ENCODE peak calls at places on chromosomes 6 and 20, in six cellular contexts. I is CD4-positive, alpha-beta memory T cell; S is ascending aorta; L is upper lobe of right lung; Y is stomach; T is right lobe of liver. E is an unnamed sample. For H3K4me1 and H3K36me3, the result is how much of the 10 kb centered on the place peaks cover.

GRCh38 chr6:7998103-7998725 is 66.0 kb downstream of the BLOC1S5 start:
- DNase-seq in I (no peak), L (no peak), S (no peak), T (no peak), Y (no peak), E (no peak)

GRCh38 chr20:50837532-50838321 is 42.9 kb downstream of the BCAS4 start:
- DNase-seq in L (no peak), S (peak), T (no peak), Y (no peak), I (no peak), E (peak)

GRCh38 chr20:57620999-57621398 is 773 bp upstream of the ZBP1 start:
- DNase-seq in I (no peak), Y (no peak), T (no peak), L (no peak), S (peak), E (no peak)

GRCh38 chr20:53933232-53933846 is 137.1 kb downstream of the BCAS1 start:
- DNase-seq in T (no peak), S (no peak), L (no peak), Y (no peak), I (no peak), E (no peak)

GRCh38 chr6:19159087-19159486 is 678.1 kb upstream of the ID4 start:
- DNase-seq in L (no peak), S (no peak), Y (no peak), T (no peak), I (no peak), E (no peak)

GRCh38 chr6:121548146-121548545 is 112.7 kb downstream of the GJA1 start:
- DNase-seq in S (no peak), T (no peak), I (no peak), L (no peak), Y (no peak), E (no peak)

GRCh38 chr20:43229696-43230095 is 40.0 kb upstream of the PTPRT start:
- DNase-seq in I (no peak), S (no peak), L (no peak), T (no peak), Y (no peak), E (no peak)

GRCh38 chr20:53767206-53767924 is 173.7 kb upstream of the ZNF217 start:
- DNase-seq in S (no peak), T (peak), I (no peak), L (no peak), Y (no peak), E (peak)

GRCh38 chr6:110618591-110619267 is 142.3 kb upstream of the SLC22A16 start:
- DNase-seq in I (no peak), L (no peak), S (no peak), Y (no peak), T (no peak), E (no peak)

GRCh38 chr20:14142171-14142570 is 146.9 kb downstream of the MACROD2 start:
- DNase-seq in L (no peak), S (no peak), Y (peak), T (peak), I (no peak), E (peak)

GRCh38 chr20:50363479-50363878 is 146.7 kb upstream of the PTPN1 start:
- DNase-seq in Y (no peak), S (no peak), T (no peak), L (no peak), I (no peak), E (no peak)

GRCh38 chr6:94052754-94053153 is 633.4 kb upstream of the EPHA7 start:
- DNase-seq in S (no peak), L (no peak), Y (no peak), T (no peak), I (no peak), E (no peak)

GRCh38 chr6:137883400-137883888 is 16.4 kb downstream of the TNFAIP3 start:
- DNase-seq in Y (no peak), L (no peak), T (no peak), I (peak), S (no peak), E (no peak)

GRCh38 chr6:41027799-41028617 is 11.0 kb downstream of the UNC5CL start:
- DNase-seq in L (peak), Y (peak), I (peak), S (peak), T (peak), E (peak)

GRCh38 chr6:84018453-84019061 is 15.0 kb upstream of the MRAP2 start:
- DNase-seq in T (no peak), I (no peak), S (no peak), Y (no peak), L (no peak), E (peak)

GRCh38 chr6:21914121-21914973 is 320.8 kb downstream of the SOX4 start:
- DNase-seq in I (no peak), S (peak), L (peak), Y (peak), T (peak), E (peak)

GRCh38 chr6:146990821-146991798 is 213.1 kb upstream of the STXBP5 start:
- DNase-seq in L (no peak), T (no peak), I (no peak), S (no peak), Y (no peak), E (peak)

GRCh38 chr6:124459268-124459667 is 503.0 kb upstream of the RNF217 start:
- DNase-seq in Y (no peak), L (no peak), S (no peak), T (no peak), I (no peak), E (no peak)

GRCh38 chr6:27865952-27866369 is 46.2 kb downstream of the OR2B2 start:
- DNase-seq in Y (no peak), L (no peak), S (no peak), I (no peak), T (no peak), E (no peak)

GRCh38 chr6:108030223-108030622 is 44.3 kb downstream of the OSTM1 start:
- DNase-seq in S (no peak), L (no peak), T (no peak), Y (no peak), I (no peak), E (peak)

GRCh38 chr6:40899684-40900155 is 139.3 kb downstream of the UNC5CL start:
- DNase-seq in T (no peak), S (no peak), Y (peak), I (no peak), L (no peak), E (peak)

GRCh38 chr6:155314773-155315515 is 660 bp upstream of the TFB1M start:
- DNase-seq in Y (peak), T (peak), S (peak), L (peak), I (no peak), E (peak)

GRCh38 chr6:104799134-104799657 is 60.5 kb downstream of the HACE1 start:
- DNase-seq in Y (no peak), L (no peak), T (no peak), S (no peak), I (no peak), E (no peak)

GRCh38 chr6:147135211-147135672 is 69.0 kb upstream of the STXBP5 start:
- DNase-seq in S (no peak), I (no peak), Y (no peak), L (no peak), T (no peak), E (no peak)

GRCh38 chr20:13046409-13046808 is 37.6 kb downstream of the SPTLC3 start:
- DNase-seq in Y (no peak), L (no peak), I (no peak), S (no peak), T (no peak), E (peak)

GRCh38 chr20:20457392-20458126 is 89.7 kb downstream of the INSM1 start:
- DNase-seq in S (no peak), I (no peak), Y (no peak), T (no peak), L (no peak), E (no peak)

GRCh38 chr6:160931378-160932343 is 59.9 kb upstream of the MAP3K4 start:
- DNase-seq in T (no peak), S (no peak), L (no peak), I (peak), Y (no peak), E (no peak)

GRCh38 chr20:12166053-12166717 is 248.5 kb downstream of the BTBD3 start:
- DNase-seq in S (no peak), T (no peak), I (no peak), L (no peak), Y (no peak), E (peak)

GRCh38 chr6:1479095-1479494 is 89.7 kb downstream of the FOXF2 start:
- DNase-seq in L (no peak), S (no peak), T (no peak), I (no peak), Y (no peak), E (no peak)

GRCh38 chr6:43242908-43243648 is at the start of gene TTBK1:
- DNase-seq in Y (no peak), T (no peak), S (no peak), L (no peak), I (peak), E (no peak)

GRCh38 chr20:21352703-21353102 is 44.6 kb downstream of the NKX2-4 start:
- DNase-seq in L (no peak), Y (no peak), I (no peak), T (no peak), S (no peak), E (no peak)

GRCh38 chr20:53774487-53775203 is 181.0 kb upstream of the ZNF217 start:
- DNase-seq in Y (no peak), L (no peak), I (no peak), T (no peak), S (no peak), E (no peak)

GRCh38 chr6:2119275-2119674 is 126.1 kb downstream of the GMDS start:
- DNase-seq in I (no peak), S (no peak), L (no peak), Y (no peak), T (no peak), E (no peak)

GRCh38 chr20:10040070-10040970 is 5.5 kb downstream of the ANKEF1 start:
- DNase-seq in S (no peak), L (no peak), T (no peak), I (no peak), Y (no peak), E (no peak)

GRCh38 chr20:43583982-43584432 is 6.7 kb upstream of the IFT52 start:
- DNase-seq in L (peak), I (no peak), T (peak), Y (peak), S (peak), E (peak)

GRCh38 chr20:19981091-19981490 is 36.1 kb upstream of the NAA20 start:
- DNase-seq in L (no peak), T (no peak), I (no peak), Y (no peak), S (no peak), E (no peak)

GRCh38 chr6:27088068-27088467 is 159.4 kb upstream of the PRSS16 start:
- DNase-seq in S (no peak), Y (no peak), I (no peak), L (no peak), T (no peak), E (no peak)

GRCh38 chr6:52511572-52512151 is 65.2 kb downstream of the TRAM2 start:
- DNase-seq in I (no peak), S (no peak), Y (no peak), T (no peak), L (no peak), E (peak)
- H3K4me1 ChIP-seq in I (under half), S (under half), Y (under half), T (under half), L (under half), E (under half)

DNA sequence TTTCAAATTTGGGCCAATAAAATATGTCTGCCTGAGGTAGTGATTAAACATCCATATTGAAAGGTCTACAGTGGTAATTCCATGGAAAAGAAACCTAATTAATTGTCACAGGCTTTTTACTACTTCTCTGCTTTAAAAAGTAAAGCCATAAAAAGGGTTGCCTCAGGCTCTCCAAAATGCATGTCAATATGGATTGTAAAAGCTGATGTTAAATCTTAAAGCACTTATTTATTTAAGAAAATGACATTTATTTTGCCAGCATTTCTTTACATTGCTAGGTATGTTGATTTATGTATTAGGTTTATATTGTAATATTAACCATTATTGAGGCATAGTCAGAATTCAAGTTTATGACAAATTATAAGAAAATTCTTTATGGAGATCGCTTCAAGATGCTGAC is 133.2 kb downstream of the OPN5 start:
- DNase-seq in I (no peak), L (no peak), T (no peak), S (no peak), Y (no peak), E (no peak)
- H3K36me3 ChIP-seq in I (under half), L (under half), T (under half), S (under half), Y (under half), E (under half)

GRCh38 chr6:145372671-145373123 is 362.6 kb downstream of the EPM2A start:
- DNase-seq in L (no peak), Y (peak), T (no peak), I (peak), S (no peak), E (peak)
- H3K4me3 ChIP-seq in L (no peak), Y (no peak), T (peak), I (no peak), S (peak), E (no peak)

GRCh38 chr20:6700563-6701328 is 66.7 kb upstream of the BMP2 start:
- DNase-seq in L (peak), T (peak), S (peak), I (no peak), Y (no peak), E (no peak)

GRCh38 chr20:6698723-6699122 is 68.8 kb upstream of the BMP2 start:
- DNase-seq in Y (no peak), I (no peak), S (no peak), L (no peak), T (no peak), E (no peak)

GRCh38 chr20:6698056-6698455 is 69.4 kb upstream of the BMP2 start:
- DNase-seq in I (no peak), L (no peak), S (no peak), T (peak), Y (peak), E (peak)

GRCh38 chr20:6702144-6702543 is 65.3 kb upstream of the BMP2 start:
- DNase-seq in I (no peak), S (no peak), Y (no peak), L (no peak), T (no peak), E (no peak)

DNA sequence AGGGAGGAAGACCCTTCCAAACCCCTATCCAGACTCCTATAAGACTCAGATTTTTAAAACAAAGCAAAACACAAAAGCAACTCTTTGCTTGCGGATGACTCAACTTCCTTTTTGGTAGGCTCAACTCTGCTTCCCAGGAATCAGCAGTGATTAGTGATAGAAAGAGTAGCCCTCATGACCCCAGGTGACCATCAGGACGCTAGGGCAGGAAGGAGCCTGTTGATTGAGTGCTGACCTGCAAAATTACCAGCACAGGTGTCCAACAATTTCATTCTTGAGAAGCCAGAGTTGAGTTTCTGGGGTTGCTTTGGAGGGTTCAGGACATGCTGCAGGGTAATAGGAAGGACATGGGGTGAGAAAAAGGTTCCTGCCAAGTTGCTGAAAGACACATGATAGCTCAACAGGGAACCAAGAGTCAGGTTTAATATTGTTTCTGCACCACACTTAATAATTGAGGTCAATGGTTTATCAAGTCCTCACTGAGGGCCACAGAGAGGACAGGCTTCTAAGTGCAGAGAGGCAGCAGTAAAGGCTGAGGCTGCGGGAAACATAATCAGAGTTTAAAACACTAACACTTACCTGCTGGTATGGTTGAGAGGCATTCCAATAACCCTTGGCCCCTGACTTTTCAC is 67.4 kb upstream of the BMP2 start:
- DNase-seq in L (no peak), I (no peak), T (no peak), S (no peak), Y (no peak), E (no peak)
- H3K4me1 ChIP-seq in L (half or more), I (under half), T (under half), S (under half), Y (under half), E (under half)

GRCh38 chr6:15495375-15495901 is 167.4 kb downstream of the DTNBP1 start:
- DNase-seq in S (no peak), Y (no peak), L (no peak), I (no peak), T (no peak), E (no peak)

GRCh38 chr6:15496345-15497131 is 166.3 kb downstream of the DTNBP1 start:
- DNase-seq in I (no peak), L (no peak), T (no peak), S (no peak), Y (no peak), E (no peak)

GRCh38 chr6:15491255-15491985 is 171.4 kb downstream of the DTNBP1 start:
- DNase-seq in S (peak), T (peak), I (peak), Y (peak), L (no peak), E (peak)

GRCh38 chr6:15491986-15492269 is 170.9 kb downstream of the DTNBP1 start:
- DNase-seq in L (no peak), Y (no peak), S (no peak), I (no peak), T (no peak), E (no peak)

DNA sequence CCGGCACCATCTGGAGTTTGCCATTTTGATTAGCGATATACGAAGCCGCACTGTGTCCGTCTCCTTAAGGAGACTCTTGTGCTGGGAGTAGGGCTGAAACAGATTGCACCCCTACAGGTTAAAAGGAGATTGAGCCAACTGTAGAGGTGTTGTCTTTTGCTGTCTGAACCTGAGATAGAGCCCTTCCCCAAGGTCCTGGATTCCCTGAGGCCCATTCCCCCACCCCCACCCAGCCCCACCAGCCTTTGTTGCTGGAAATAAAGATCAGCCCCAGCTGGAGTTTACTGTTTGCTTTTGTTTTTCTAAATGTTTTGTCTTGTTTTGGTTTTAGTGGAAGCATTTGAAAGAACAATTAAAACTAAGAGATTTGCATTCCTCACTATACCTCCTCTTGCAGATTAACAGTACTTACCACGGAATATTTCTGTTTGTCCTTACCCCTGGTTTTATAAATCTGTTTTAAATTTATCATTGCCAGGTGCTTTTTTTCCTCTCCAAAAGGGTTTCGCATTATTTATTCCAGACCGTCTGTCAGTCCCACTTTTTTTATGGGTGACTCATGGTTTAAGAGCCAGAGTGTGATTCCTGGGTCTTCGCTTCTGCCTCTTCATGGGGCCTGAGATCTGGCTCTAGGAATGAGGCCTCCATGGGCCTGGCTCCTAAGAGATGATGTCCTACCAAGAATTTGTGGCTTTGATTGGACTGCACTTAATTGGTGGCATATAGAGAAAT is 169.2 kb downstream of the DTNBP1 start:
- DNase-seq in Y (no peak), S (no peak), T (no peak), I (no peak), L (no peak), E (no peak)
- H3K36me3 ChIP-seq in Y (under half), S (under half), T (under half), I (under half), L (under half), E (under half)

GRCh38 chr20:1087311-1087710 is 31.1 kb upstream of the PSMF1 start:
- DNase-seq in L (no peak), I (no peak), Y (no peak), T (no peak), S (no peak), E (no peak)

GRCh38 chr20:1083431-1084080 is 34.8 kb upstream of the PSMF1 start:
- DNase-seq in S (no peak), L (no peak), I (no peak), T (no peak), Y (no peak), E (no peak)

GRCh38 chr20:1085515-1086272 is 32.7 kb upstream of the PSMF1 start:
- DNase-seq in Y (no peak), L (no peak), S (no peak), I (no peak), T (no peak), E (no peak)

DNA sequence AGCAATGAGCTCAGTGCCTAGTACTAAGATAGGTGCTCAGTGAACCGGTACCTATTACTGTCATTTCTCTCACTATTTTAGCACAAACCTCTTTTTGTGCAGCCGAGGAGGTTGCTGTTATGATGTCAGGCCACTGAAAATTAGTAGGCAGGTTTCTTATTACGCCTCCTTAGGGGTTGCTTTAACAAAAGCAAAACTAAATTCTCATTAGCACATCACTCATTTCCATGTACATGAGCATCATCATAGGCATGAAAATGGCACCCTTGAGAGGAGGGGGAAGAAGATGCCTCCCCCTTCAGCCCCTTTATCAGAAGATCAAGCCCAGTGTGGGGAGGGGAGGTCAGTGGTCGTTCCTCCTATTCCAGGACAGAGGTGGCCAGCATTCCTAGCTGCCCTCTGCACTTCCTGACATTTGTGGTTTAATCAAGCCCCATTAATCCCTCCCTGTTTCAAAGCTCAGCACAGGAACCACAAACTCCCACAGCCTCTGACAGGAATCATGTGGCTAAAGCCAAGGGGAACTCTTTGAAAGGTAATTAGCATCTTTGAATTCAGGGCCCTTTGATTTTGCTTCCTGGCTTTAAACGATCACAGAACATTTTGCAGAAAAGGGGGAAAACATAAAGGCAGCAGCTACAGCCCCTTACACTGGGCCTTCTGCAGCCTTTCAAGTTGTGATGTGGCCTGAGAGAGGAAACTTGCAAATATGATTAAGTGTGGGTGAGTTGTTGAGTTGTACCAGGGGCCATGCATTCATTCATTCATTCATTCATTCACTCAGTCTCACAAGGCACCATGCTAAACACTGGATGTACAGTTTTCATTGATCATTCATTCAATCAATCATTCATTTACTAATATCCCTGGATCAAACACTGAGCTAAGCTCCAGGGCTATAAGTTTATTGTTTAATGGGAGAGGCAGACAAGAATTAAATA is 31.9 kb upstream of the PSMF1 start:
- DNase-seq in T (no peak), L (no peak), Y (no peak), I (no peak), S (no peak), E (no peak)
- H3K4me3 ChIP-seq in T (no peak), L (no peak), Y (no peak), I (no peak), S (no peak), E (no peak)